ENCODE peak calls at places on chromosomes 3 and 15, in eight cellular contexts. F is GM13977, M is Panc1, X is cardiac fibroblast, E is A549, W is endothelial cell, S is foreskin fibroblast, T is kidney. A is an unnamed sample.

GRCh38 chr3:12629560-12629959 is 34.4 kb downstream of the RAF1 start:
- DNase-seq in F (no peak), M (no peak), X (peak; percentile 11), E (no peak), W (no peak), S (peak; percentile 70), T (no peak), A (no peak)

GRCh38 chr15:91480426-91480825 is 373.1 kb upstream of the SLCO3A1 start:
- DNase-seq in F (no peak), M (no peak), X (no peak), E (no peak), W (no peak), S (no peak), T (no peak), A (no peak)

GRCh38 chr3:106130384-106131084 is 261.7 kb upstream of the CBLB start:
- DNase-seq in F (no peak), M (no peak), X (peak; percentile 91), E (peak; percentile 37), W (no peak), S (peak; percentile 70), T (no peak), A (peak; percentile 1)

GRCh38 chr15:87394676-87395075 is 861.9 kb downstream of the NTRK3 start:
- DNase-seq in F (no peak), M (no peak), X (no peak), E (no peak), W (no peak), S (no peak), T (no peak), A (no peak)

GRCh38 chr3:194323785-194324735 is 27.1 kb downstream of the CPN2 start:
- DNase-seq in F (peak; percentile 77), M (peak; percentile 80), X (peak; percentile 85), E (peak; percentile 91), W (no peak), S (no peak), T (no peak), A (peak; percentile 71)

GRCh38 chr3:134065252-134065651 is 35.5 kb upstream of the SLCO2A1 start:
- DNase-seq in F (no peak), M (no peak), X (no peak), E (no peak), W (no peak), S (no peak), T (no peak), A (no peak)

GRCh38 chr3:50268703-50269451 is at the start of gene SEMA3B:
- DNase-seq in F (no peak), M (no peak), X (peak; percentile 50), E (peak; percentile 73), W (no peak), S (peak; percentile 73), T (peak; percentile 97), A (no peak)

GRCh38 chr15:78836333-78836732 is 25.1 kb upstream of the ADAMTS7 start:
- DNase-seq in F (no peak), M (no peak), X (no peak), E (no peak), W (no peak), S (no peak), T (no peak), A (no peak)

GRCh38 chr3:112639451-112640332 is 1.3 kb downstream of the CCDC80 start:
- DNase-seq in F (no peak), M (no peak), X (peak; percentile 61), E (no peak), W (no peak), S (no peak), T (no peak), A (no peak)

GRCh38 chr3:43307649-43308048 is 21.3 kb downstream of the SNRK start:
- DNase-seq in F (no peak), M (no peak), X (no peak), E (no peak), W (no peak), S (no peak), T (no peak), A (no peak)

GRCh38 chr3:169678122-169678521 is 14.6 kb upstream of the MECOM start:
- DNase-seq in F (peak; percentile 6), M (no peak), X (no peak), E (no peak), W (no peak), S (no peak), T (no peak), A (peak; percentile 15)

GRCh38 chr3:17949116-17949515 is 206.7 kb upstream of the TBC1D5 start:
- DNase-seq in F (no peak), M (no peak), X (no peak), E (no peak), W (no peak), S (no peak), T (no peak), A (no peak)

GRCh38 chr3:194422188-194422587 is 23.1 kb upstream of the GP5 start:
- DNase-seq in F (no peak), M (no peak), X (no peak), E (no peak), W (no peak), S (peak; percentile 54), T (no peak), A (no peak)

GRCh38 chr3:43286115-43286885 is at the start of gene SNRK:
- DNase-seq in F (peak; percentile 97), M (peak; percentile 4), X (peak; percentile 79), E (peak; percentile 68), W (peak; percentile 98), S (peak; percentile 65), T (peak; percentile 96), A (peak; percentile 80)

GRCh38 chr3:125052671-125053303 is 3.0 kb downstream of the HEG1 start:
- DNase-seq in F (no peak), M (no peak), X (peak; percentile 79), E (peak; percentile 14), W (no peak), S (peak; percentile 80), T (no peak), A (no peak)

GRCh38 chr15:91307561-91307960 is 207.5 kb downstream of the SV2B start:
- DNase-seq in F (no peak), M (no peak), X (no peak), E (no peak), W (no peak), S (no peak), T (no peak), A (no peak)

GRCh38 chr15:52706091-52706490 is 26.9 kb upstream of the ATOSA start:
- DNase-seq in F (no peak), M (no peak), X (no peak), E (no peak), W (no peak), S (peak; percentile 29), T (no peak), A (no peak)

GRCh38 chr3:177525987-177526712 is 328.9 kb upstream of the TBL1XR1 start:
- DNase-seq in F (no peak), M (no peak), X (peak; percentile 78), E (no peak), W (no peak), S (no peak), T (no peak), A (no peak)

GRCh38 chr3:188482929-188483328 is 329.0 kb downstream of the LPP start:
- DNase-seq in F (no peak), M (no peak), X (no peak), E (no peak), W (no peak), S (no peak), T (no peak), A (no peak)

GRCh38 chr3:56055616-56056350 is 412.5 kb downstream of the ERC2 start:
- DNase-seq in F (no peak), M (no peak), X (no peak), E (no peak), W (no peak), S (no peak), T (no peak), A (no peak)

GRCh38 chr15:99086327-99086667 is 18.6 kb upstream of the SYNM start:
- DNase-seq in F (no peak), M (no peak), X (no peak), E (no peak), W (no peak), S (no peak), T (no peak), A (no peak)

GRCh38 chr3:25064681-25065080 is 363.4 kb upstream of the RARB start:
- DNase-seq in F (no peak), M (no peak), X (no peak), E (no peak), W (no peak), S (no peak), T (no peak), A (no peak)

GRCh38 chr3:100994809-100995208 is 1.6 kb upstream of the ABI3BP start:
- DNase-seq in F (no peak), M (no peak), X (no peak), E (no peak), W (no peak), S (no peak), T (no peak), A (no peak)

GRCh38 chr3:11245827-11246662 is 26.2 kb upstream of the ATG7 start:
- DNase-seq in F (no peak), M (no peak), X (no peak), E (no peak), W (no peak), S (no peak), T (no peak), A (no peak)

GRCh38 chr3:29764603-29765254 is 483.9 kb downstream of the RBMS3 start:
- DNase-seq in F (no peak), M (peak; percentile 2), X (peak; percentile 94), E (peak; percentile 70), W (no peak), S (peak; percentile 74), T (no peak), A (peak; percentile 94)

DNA sequence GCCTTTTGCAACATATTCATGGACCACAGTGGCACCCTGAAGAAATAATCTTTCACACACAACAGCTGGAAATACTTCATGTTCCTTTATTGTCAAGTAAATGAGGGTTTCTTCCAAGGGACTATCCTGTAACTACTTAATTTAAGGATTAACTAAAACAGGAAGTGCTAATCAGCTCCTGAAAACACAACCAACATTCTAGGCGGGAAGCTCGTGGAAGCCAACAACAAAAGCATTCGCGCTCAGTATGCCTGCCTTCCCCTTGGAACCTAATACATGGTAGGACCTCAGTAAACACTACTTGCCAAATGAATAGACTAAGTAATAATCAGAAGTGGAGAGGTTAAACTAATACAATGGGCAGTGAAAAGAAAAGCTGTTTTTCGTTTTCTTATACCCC is 300.9 kb downstream of the RORA start:
- DNase-seq in F (no peak), M (no peak), X (no peak), E (no peak), W (no peak), S (no peak), T (no peak), A (no peak)
- TF ChIP-seq CTCF in F (no peak), M (no peak), X (no peak), E (no peak), W (no peak), S (no peak), T (no peak), A (no peak)

GRCh38 chr15:82680200-82681102 is 29.2 kb downstream of the AP3B2 start:
- DNase-seq in F (peak; percentile 88), M (no peak), X (no peak), E (peak; percentile 69), W (peak; percentile 47), S (no peak), T (peak; percentile 93), A (no peak)
- TF ChIP-seq CTCF in F (peak; percentile 29), M (no peak), X (no peak), E (peak; percentile 14), W (no peak), S (no peak), T (peak; percentile 11), A (no peak)

GRCh38 chr15:40250771-40251454 is 12.1 kb downstream of the PAK6 start:
- DNase-seq in F (no peak), M (no peak), X (no peak), E (no peak), W (no peak), S (no peak), T (peak; percentile 24), A (no peak)
- TF ChIP-seq CTCF in F (no peak), M (no peak), X (no peak), E (no peak), W (no peak), S (no peak), T (no peak), A (no peak)

GRCh38 chr3:33256249-33256648 is 21.0 kb upstream of the FBXL2 start:
- DNase-seq in F (no peak), M (no peak), X (no peak), E (no peak), W (no peak), S (no peak), T (no peak), A (no peak)
- TF ChIP-seq CTCF in F (no peak), M (no peak), X (no peak), E (no peak), W (no peak), S (no peak), T (no peak), A (no peak)

A was measured in cardiac muscle cell.